ENCODE peak calls at places on chromosomes 13 and 19, in six cellular contexts. One of them, this sample, is unnamed. For H3K4me1, the result is how much of the 10 kb centered on the place peaks cover.

GRCh38 chr19:34295103-34295502 is 40.7 kb downstream of the GARRE1 start:
- DNase-seq in spleen: no peak
- DNase-seq in psoas muscle: no peak
- DNase-seq in neural progenitor cell: no peak
- DNase-seq in lower lobe of right lung: no peak
- DNase-seq in fibroblast of lung: no peak
- DNase-seq in this sample: no peak

GRCh38 chr19:46730595-46730994 is 13.7 kb upstream of the PRKD2 start:
- DNase-seq in spleen: peak
- DNase-seq in psoas muscle: peak
- DNase-seq in neural progenitor cell: no peak
- DNase-seq in lower lobe of right lung: no peak
- DNase-seq in fibroblast of lung: no peak
- DNase-seq in this sample: no peak

GRCh38 chr13:111875922-111876321 is 191.0 kb upstream of the SOX1 start:
- DNase-seq in spleen: no peak
- DNase-seq in psoas muscle: no peak
- DNase-seq in neural progenitor cell: no peak
- DNase-seq in lower lobe of right lung: no peak
- DNase-seq in fibroblast of lung: no peak
- DNase-seq in this sample: no peak

GRCh38 chr13:49356224-49356623 is 87.6 kb downstream of the CAB39L start:
- DNase-seq in spleen: no peak
- DNase-seq in psoas muscle: no peak
- DNase-seq in neural progenitor cell: no peak
- DNase-seq in lower lobe of right lung: no peak
- DNase-seq in fibroblast of lung: peak
- DNase-seq in this sample: no peak

GRCh38 chr19:38736036-38736412 is 8.2 kb downstream of the CAPN12 start:
- DNase-seq in spleen: peak
- DNase-seq in psoas muscle: peak
- DNase-seq in neural progenitor cell: peak
- DNase-seq in lower lobe of right lung: peak
- DNase-seq in fibroblast of lung: peak
- DNase-seq in this sample: peak

GRCh38 chr19:15562861-15563260 is 52.2 kb upstream of the CYP4F8 start:
- DNase-seq in spleen: no peak
- DNase-seq in psoas muscle: no peak
- DNase-seq in neural progenitor cell: no peak
- DNase-seq in lower lobe of right lung: no peak
- DNase-seq in fibroblast of lung: no peak
- DNase-seq in this sample: no peak

GRCh38 chr19:28465317-28466086 is 747.4 kb downstream of the UQCRFS1 start:
- DNase-seq in spleen: peak
- DNase-seq in psoas muscle: no peak
- DNase-seq in neural progenitor cell: no peak
- DNase-seq in lower lobe of right lung: no peak
- DNase-seq in fibroblast of lung: peak
- DNase-seq in this sample: no peak

GRCh38 chr19:6241680-6242079 is 38.1 kb downstream of the MLLT1 start:
- DNase-seq in spleen: peak
- DNase-seq in psoas muscle: peak
- DNase-seq in neural progenitor cell: no peak
- DNase-seq in lower lobe of right lung: peak
- DNase-seq in fibroblast of lung: no peak
- DNase-seq in this sample: peak

GRCh38 chr13:112976526-112976925 is 7.5 kb downstream of the MCF2L start:
- DNase-seq in spleen: no peak
- DNase-seq in psoas muscle: no peak
- DNase-seq in neural progenitor cell: no peak
- DNase-seq in lower lobe of right lung: no peak
- DNase-seq in fibroblast of lung: no peak
- DNase-seq in this sample: no peak

GRCh38 chr19:5128251-5128931 is 159.5 kb downstream of the KDM4B start:
- DNase-seq in spleen: no peak
- DNase-seq in psoas muscle: peak
- DNase-seq in neural progenitor cell: peak
- DNase-seq in lower lobe of right lung: no peak
- DNase-seq in fibroblast of lung: peak
- DNase-seq in this sample: peak

GRCh38 chr13:48712141-48712540 is 58.4 kb downstream of the CYSLTR2 start:
- DNase-seq in spleen: no peak
- DNase-seq in psoas muscle: no peak
- DNase-seq in neural progenitor cell: no peak
- DNase-seq in lower lobe of right lung: no peak
- DNase-seq in fibroblast of lung: no peak
- DNase-seq in this sample: no peak

GRCh38 chr13:73598021-73598712 is 536.0 kb downstream of the KLF12 start:
- DNase-seq in spleen: no peak
- DNase-seq in psoas muscle: no peak
- DNase-seq in neural progenitor cell: no peak
- DNase-seq in lower lobe of right lung: no peak
- DNase-seq in fibroblast of lung: peak
- DNase-seq in this sample: no peak

GRCh38 chr13:29909975-29910674 is 59.7 kb upstream of the UBL3 start:
- DNase-seq in spleen: no peak
- DNase-seq in psoas muscle: peak
- DNase-seq in neural progenitor cell: no peak
- DNase-seq in lower lobe of right lung: no peak
- DNase-seq in fibroblast of lung: peak
- DNase-seq in this sample: no peak

GRCh38 chr19:958967-959685 is 25.0 kb upstream of the WDR18 start:
- DNase-seq in spleen: no peak
- DNase-seq in psoas muscle: no peak
- DNase-seq in neural progenitor cell: no peak
- DNase-seq in lower lobe of right lung: no peak
- DNase-seq in fibroblast of lung: peak
- DNase-seq in this sample: no peak

GRCh38 chr19:47520343-47520806 is 5.5 kb upstream of the NAPA start:
- DNase-seq in spleen: no peak
- DNase-seq in psoas muscle: no peak
- DNase-seq in neural progenitor cell: no peak
- DNase-seq in lower lobe of right lung: no peak
- DNase-seq in fibroblast of lung: no peak
- DNase-seq in this sample: no peak

GRCh38 chr19:6196361-6196760 is 60.9 kb downstream of the ACSBG2 start:
- DNase-seq in spleen: no peak
- DNase-seq in psoas muscle: no peak
- DNase-seq in neural progenitor cell: no peak
- DNase-seq in lower lobe of right lung: no peak
- DNase-seq in fibroblast of lung: no peak
- DNase-seq in this sample: no peak

GRCh38 chr13:75452564-75452963 is 29.4 kb downstream of the TBC1D4 start:
- DNase-seq in spleen: no peak
- DNase-seq in psoas muscle: no peak
- DNase-seq in neural progenitor cell: no peak
- DNase-seq in lower lobe of right lung: no peak
- DNase-seq in fibroblast of lung: peak
- DNase-seq in this sample: no peak

GRCh38 chr19:38079926-38080380 is 144.1 kb downstream of the DPF1 start:
- DNase-seq in spleen: no peak
- DNase-seq in psoas muscle: no peak
- DNase-seq in neural progenitor cell: no peak
- DNase-seq in lower lobe of right lung: no peak
- DNase-seq in fibroblast of lung: peak
- DNase-seq in this sample: no peak

GRCh38 chr19:4556574-4557185 is 2.8 kb downstream of the SEMA6B start:
- DNase-seq in spleen: no peak
- DNase-seq in psoas muscle: peak
- DNase-seq in neural progenitor cell: peak
- DNase-seq in lower lobe of right lung: no peak
- DNase-seq in fibroblast of lung: no peak
- DNase-seq in this sample: no peak

DNA sequence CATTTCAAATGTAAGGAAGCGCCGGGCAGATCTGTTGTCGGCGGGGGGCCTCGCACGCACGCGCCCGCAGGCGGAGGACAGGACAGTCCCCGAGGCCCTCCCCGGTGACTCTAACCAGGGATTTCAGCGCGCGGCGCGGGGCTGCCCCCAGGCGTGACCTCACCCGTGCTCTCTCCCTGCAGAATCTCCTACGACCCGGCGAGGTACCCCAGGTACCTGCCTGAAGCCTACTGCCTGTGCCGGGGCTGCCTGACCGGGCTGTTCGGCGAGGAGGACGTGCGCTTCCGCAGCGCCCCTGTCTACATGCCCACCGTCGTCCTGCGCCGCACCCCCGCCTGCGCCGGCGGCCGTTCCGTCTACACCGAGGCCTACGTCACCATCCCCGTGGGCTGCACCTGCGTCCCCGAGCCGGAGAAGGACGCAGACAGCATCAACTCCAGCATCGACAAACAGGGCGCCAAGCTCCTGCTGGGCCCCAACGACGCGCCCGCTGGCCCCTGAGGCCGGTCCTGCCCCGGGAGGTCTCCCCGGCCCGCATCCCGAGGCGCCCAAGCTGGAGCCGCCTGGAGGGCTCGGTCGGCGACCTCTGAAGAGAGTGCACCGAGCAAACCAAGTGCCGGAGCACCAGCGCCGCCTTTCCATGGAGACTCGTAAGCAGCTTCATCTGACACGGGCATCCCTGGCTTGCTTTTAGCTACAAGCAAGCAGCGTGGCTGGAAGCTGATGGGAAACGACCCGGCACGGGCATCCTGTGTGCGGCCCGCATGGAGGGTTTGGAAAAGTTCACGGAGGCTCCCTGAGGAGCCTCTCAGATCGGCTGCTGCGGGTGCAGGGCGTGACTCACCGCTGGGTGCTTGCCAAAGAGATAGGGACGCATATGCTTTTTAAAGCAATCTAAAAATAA is 18.2 kb downstream of the IL17D start:
- DNase-seq in spleen: peak
- DNase-seq in psoas muscle: peak
- DNase-seq in neural progenitor cell: peak
- DNase-seq in lower lobe of right lung: no peak
- DNase-seq in fibroblast of lung: peak
- DNase-seq in this sample: peak
- H3K4me3 ChIP-seq in spleen: peak
- H3K4me3 ChIP-seq in psoas muscle: peak
- H3K4me3 ChIP-seq in neural progenitor cell: peak
- H3K4me3 ChIP-seq in lower lobe of right lung: peak
- H3K4me3 ChIP-seq in fibroblast of lung: peak
- H3K4me3 ChIP-seq in this sample: no peak

GRCh38 chr13:110293649-110294048 is 13.3 kb downstream of the COL4A1 start:
- DNase-seq in spleen: no peak
- DNase-seq in psoas muscle: no peak
- DNase-seq in neural progenitor cell: no peak
- DNase-seq in lower lobe of right lung: no peak
- DNase-seq in fibroblast of lung: no peak
- DNase-seq in this sample: no peak
- H3K27ac ChIP-seq in spleen: peak
- H3K27ac ChIP-seq in psoas muscle: no peak
- H3K27ac ChIP-seq in neural progenitor cell: no peak
- H3K27ac ChIP-seq in lower lobe of right lung: no peak
- H3K27ac ChIP-seq in fibroblast of lung: no peak
- H3K27ac ChIP-seq in this sample: no peak

GRCh38 chr13:40665754-40666057 is 735 bp downstream of the FOXO1 start:
- DNase-seq in spleen: no peak
- DNase-seq in psoas muscle: no peak
- DNase-seq in neural progenitor cell: no peak
- DNase-seq in lower lobe of right lung: no peak
- DNase-seq in fibroblast of lung: peak
- DNase-seq in this sample: no peak

GRCh38 chr13:40662866-40663265 is 3.6 kb downstream of the FOXO1 start:
- DNase-seq in spleen: no peak
- DNase-seq in psoas muscle: no peak
- DNase-seq in neural progenitor cell: peak
- DNase-seq in lower lobe of right lung: no peak
- DNase-seq in fibroblast of lung: no peak
- DNase-seq in this sample: no peak

GRCh38 chr13:40665061-40665753 is 1.2 kb downstream of the FOXO1 start:
- DNase-seq in spleen: peak
- DNase-seq in psoas muscle: peak
- DNase-seq in neural progenitor cell: peak
- DNase-seq in lower lobe of right lung: peak
- DNase-seq in fibroblast of lung: no peak
- DNase-seq in this sample: peak

GRCh38 chr13:40666058-40666904 is at the start of gene FOXO1:
- DNase-seq in spleen: peak
- DNase-seq in psoas muscle: peak
- DNase-seq in neural progenitor cell: peak
- DNase-seq in lower lobe of right lung: peak
- DNase-seq in fibroblast of lung: peak
- DNase-seq in this sample: peak

DNA sequence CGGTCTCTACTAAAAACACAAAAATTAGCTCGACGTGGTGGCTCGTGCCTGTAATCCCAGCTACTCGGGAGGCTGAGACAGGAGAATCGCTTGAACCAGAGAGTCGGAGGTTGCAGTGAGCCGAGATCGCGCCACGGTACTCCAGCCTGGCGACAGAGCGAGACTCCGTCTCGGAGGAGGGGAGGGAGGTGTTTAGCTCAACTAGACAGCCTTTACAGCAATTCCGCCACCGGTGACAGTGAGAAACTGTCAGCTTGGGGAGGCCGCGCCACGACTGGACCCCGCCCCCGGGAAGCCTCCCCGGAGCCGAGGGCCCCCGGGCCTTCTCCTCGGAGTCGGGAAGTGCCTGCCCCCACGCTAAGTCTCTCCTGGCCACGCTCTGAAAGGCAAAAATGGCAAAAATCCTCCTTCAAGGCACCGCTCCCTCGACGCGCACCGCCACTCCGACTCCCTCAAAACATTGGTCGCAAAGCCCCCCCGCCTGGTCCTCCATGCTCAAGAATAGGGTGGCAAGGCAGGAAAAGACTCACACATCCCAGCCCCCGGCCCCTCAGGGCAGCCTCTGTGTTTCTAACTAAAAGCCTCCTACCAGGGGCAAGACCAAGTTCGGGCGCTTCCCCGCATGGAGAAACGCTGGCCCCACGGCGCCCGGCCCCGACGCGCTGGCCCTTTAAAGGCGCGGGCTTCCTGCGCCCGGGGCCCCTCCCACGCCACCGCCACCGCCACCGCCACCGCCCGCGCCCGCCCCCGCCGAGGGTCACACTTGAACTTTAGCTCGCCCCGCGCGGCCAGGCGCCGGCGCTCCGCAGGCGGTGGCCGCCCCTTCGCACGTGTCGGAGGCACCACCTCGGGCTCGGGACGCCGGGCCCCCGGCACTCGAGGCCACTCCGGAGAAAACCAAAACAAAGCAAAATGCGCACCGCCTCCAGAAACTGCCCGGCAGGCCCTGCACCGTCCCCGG is 2.1 kb downstream of the FOXO1 start:
- DNase-seq in spleen: peak
- DNase-seq in psoas muscle: peak
- DNase-seq in neural progenitor cell: peak
- DNase-seq in lower lobe of right lung: peak
- DNase-seq in fibroblast of lung: peak
- DNase-seq in this sample: peak
- H3K4me1 ChIP-seq in spleen: half or more
- H3K4me1 ChIP-seq in psoas muscle: under half
- H3K4me1 ChIP-seq in neural progenitor cell: under half
- H3K4me1 ChIP-seq in lower lobe of right lung: half or more
- H3K4me1 ChIP-seq in fibroblast of lung: under half
- H3K4me1 ChIP-seq in this sample: under half

DNA sequence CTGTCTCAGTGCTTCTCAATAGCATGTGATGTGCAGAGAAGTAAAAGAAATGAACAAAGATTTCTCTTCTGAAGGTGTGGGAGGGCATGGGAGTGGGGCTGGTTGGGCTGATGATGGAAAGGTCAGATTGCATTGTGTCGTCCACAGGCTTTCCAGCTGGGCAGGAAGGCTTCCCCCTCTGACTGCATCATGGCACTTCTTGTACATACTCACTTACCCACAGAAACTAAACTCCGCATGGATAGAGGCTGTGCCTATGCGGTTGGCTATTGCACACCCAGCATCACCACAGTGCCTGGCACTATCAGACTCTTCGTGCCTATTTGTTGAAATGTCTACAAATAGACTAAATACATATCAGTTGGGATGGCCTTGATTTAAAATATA is 24.4 kb upstream of the TNFSF11 start:
- DNase-seq in spleen: no peak
- DNase-seq in psoas muscle: no peak
- DNase-seq in neural progenitor cell: no peak
- DNase-seq in lower lobe of right lung: no peak
- DNase-seq in fibroblast of lung: no peak
- DNase-seq in this sample: no peak
- H3K4me3 ChIP-seq in spleen: no peak
- H3K4me3 ChIP-seq in psoas muscle: no peak
- H3K4me3 ChIP-seq in neural progenitor cell: no peak
- H3K4me3 ChIP-seq in lower lobe of right lung: no peak
- H3K4me3 ChIP-seq in fibroblast of lung: no peak
- H3K4me3 ChIP-seq in this sample: no peak